ENCODE peak calls at places on chromosomes 13 and 19, in eight cellular contexts. O, L, N, E, M, Q, T and V are unnamed samples.

GRCh38 chr13:111584101-111584500 is 263.7 kb downstream of the TEX29 start:
- DNase-seq in L (peak; percentile 54), T (no peak), O (no peak), E (no peak), N (no peak), M (no peak), Q (no peak), V (no peak)

GRCh38 chr13:114095486-114095885 is 36.9 kb downstream of the RASA3 start:
- DNase-seq in L (peak; percentile 44), O (no peak), Q (peak; percentile 25), N (no peak), E (no peak), M (no peak), T (no peak), V (no peak)

GRCh38 chr13:38954291-38954690 is 36.3 kb downstream of the STOML3 start:
- DNase-seq in M (no peak), O (no peak), N (no peak), T (no peak), L (no peak), Q (no peak), E (no peak), V (no peak)

GRCh38 chr13:42071667-42072419 is 23.4 kb downstream of the DGKH start:
- DNase-seq in Q (no peak), T (no peak), L (no peak), O (no peak), N (no peak), E (no peak), M (no peak), V (no peak)

GRCh38 chr19:48654299-48655059 is 8.5 kb upstream of the CA11 start:
- DNase-seq in M (no peak), N (no peak), L (no peak), E (no peak), O (no peak), Q (no peak), T (no peak), V (no peak)

GRCh38 chr19:43749152-43749551 is 5.6 kb downstream of the SMG9 start:
- DNase-seq in E (no peak), N (no peak), T (no peak), M (no peak), L (no peak), Q (no peak), O (no peak), V (no peak)

GRCh38 chr19:50046649-50047503 is 21.1 kb downstream of the ZNF473 start:
- DNase-seq in M (peak; percentile 45), L (peak; percentile 70), O (peak; percentile 31), N (peak; percentile 29), Q (peak; percentile 65), E (no peak), T (peak; percentile 50), V (peak; percentile 25)

GRCh38 chr13:59782696-59783095 is 381.0 kb downstream of the DIAPH3 start:
- DNase-seq in M (no peak), T (no peak), E (no peak), Q (no peak), L (no peak), O (no peak), N (no peak), V (no peak)

GRCh38 chr19:29560313-29561075 is 34.7 kb downstream of the VSTM2B start:
- DNase-seq in O (no peak), L (no peak), T (no peak), E (no peak), M (no peak), Q (no peak), N (no peak), V (no peak)

GRCh38 chr13:28338742-28339141 is 156.2 kb downstream of the FLT1 start:
- DNase-seq in Q (no peak), L (no peak), N (no peak), E (no peak), T (no peak), O (no peak), M (no peak), V (no peak)

GRCh38 chr13:66714795-66715194 is 515.3 kb downstream of the PCDH9 start:
- DNase-seq in L (no peak), Q (no peak), O (no peak), T (no peak), M (no peak), E (no peak), N (no peak), V (no peak)

GRCh38 chr13:27128825-27129627 is 42.6 kb downstream of the USP12 start:
- DNase-seq in N (no peak), O (no peak), L (no peak), M (no peak), E (no peak), T (no peak), Q (no peak), V (no peak)

GRCh38 chr13:93689333-93689732 is 462.7 kb downstream of the GPC6 start:
- DNase-seq in N (no peak), O (no peak), Q (no peak), T (no peak), E (no peak), L (no peak), M (no peak), V (no peak)

GRCh38 chr19:9847087-9847671 is 12.1 kb downstream of the PIN1 start:
- DNase-seq in T (peak; percentile 26), N (no peak), Q (peak; percentile 67), O (no peak), M (no peak), L (peak; percentile 88), E (no peak), V (no peak)

GRCh38 chr13:110493161-110493593 is 68.3 kb downstream of the RAB20 start:
- DNase-seq in N (no peak), O (no peak), M (no peak), T (no peak), L (no peak), Q (no peak), E (no peak), V (no peak)

GRCh38 chr13:51758691-51759090 is 45.3 kb downstream of the DHRS12 start:
- DNase-seq in O (no peak), L (no peak), E (no peak), N (no peak), M (no peak), T (no peak), Q (no peak), V (no peak)

DNA sequence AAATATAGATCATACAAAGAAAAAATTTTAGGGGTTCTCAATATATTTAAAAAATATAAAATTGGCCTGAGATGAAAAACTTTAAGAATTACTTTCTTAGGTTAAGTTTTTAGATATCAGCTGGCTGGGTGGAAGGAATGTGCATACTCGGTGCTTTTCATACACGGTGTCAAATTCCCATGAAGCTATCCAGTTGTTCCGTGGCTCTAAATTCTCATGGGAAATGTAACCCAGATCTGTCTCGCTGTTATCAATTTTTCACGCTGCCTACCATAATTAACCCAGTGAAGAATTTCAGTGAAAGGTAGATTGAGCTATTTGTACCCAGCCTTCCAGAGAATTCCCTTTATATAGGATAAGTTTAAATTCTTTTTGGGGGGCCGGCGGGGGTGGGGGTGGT is 11.6 kb upstream of the ZNF835 start:
- DNase-seq in T (no peak), M (no peak), O (no peak), Q (no peak), N (no peak), E (no peak), L (no peak), V (no peak)
- H3K9me3 ChIP-seq in T (peaks cover 10% of the 10 kb centered on the region), M (no peaks in the 10 kb centered on the region), O (no peaks in the 10 kb centered on the region), Q (peaks cover 3% of the 10 kb centered on the region), N (no peaks in the 10 kb centered on the region), E (no peaks in the 10 kb centered on the region), L (no peaks in the 10 kb centered on the region), V (no peaks in the 10 kb centered on the region)

DNA sequence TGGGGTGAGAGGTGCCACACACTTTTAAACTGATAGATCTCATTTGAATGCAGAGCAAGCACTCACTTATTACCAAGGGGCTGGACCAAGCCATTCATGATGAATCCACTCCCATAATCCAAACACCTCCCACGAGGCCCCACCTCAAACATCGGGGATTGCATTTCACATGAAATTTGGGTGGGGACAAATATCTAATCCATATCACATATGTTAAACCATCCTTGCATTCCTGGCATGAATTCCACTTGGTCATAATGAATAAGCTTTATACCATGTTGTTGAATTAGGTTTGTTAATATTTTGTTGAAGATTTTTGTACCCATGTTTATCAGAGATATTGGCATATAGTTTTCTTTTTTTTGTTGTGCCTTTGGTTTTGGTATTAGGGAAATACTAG is 1198.7 kb upstream of the ATXN8OS start:
- DNase-seq in T (no peak), M (no peak), Q (no peak), L (no peak), E (no peak), O (no peak), N (no peak), V (no peak)
- H3K9me3 ChIP-seq in T (peaks cover 24% of the 10 kb centered on the region), M (no peaks in the 10 kb centered on the region), Q (no peaks in the 10 kb centered on the region), L (peaks cover 13% of the 10 kb centered on the region), E (no peaks in the 10 kb centered on the region), O (no peaks in the 10 kb centered on the region), N (no peaks in the 10 kb centered on the region), V (no peaks in the 10 kb centered on the region)

GRCh38 chr19:6888967-6889366 is 1.6 kb downstream of the ADGRE1 start:
- DNase-seq in N (no peak), L (no peak), E (no peak), M (no peak), T (no peak), O (no peak), Q (no peak), V (no peak)

GRCh38 chr19:6890938-6891337 is 3.6 kb downstream of the ADGRE1 start:
- DNase-seq in Q (no peak), O (peak; percentile 11), E (no peak), M (no peak), N (no peak), L (no peak), T (peak; percentile 17), V (no peak)

GRCh38 chr19:6887326-6887725 is at the start of gene ADGRE1:
- DNase-seq in N (no peak), M (no peak), T (no peak), L (no peak), Q (no peak), O (no peak), E (no peak), V (no peak)

GRCh38 chr19:6890421-6890913 is 3.1 kb downstream of the ADGRE1 start:
- DNase-seq in N (no peak), Q (no peak), L (no peak), M (no peak), E (no peak), O (peak; percentile 24), T (peak; percentile 19), V (no peak)

DNA sequence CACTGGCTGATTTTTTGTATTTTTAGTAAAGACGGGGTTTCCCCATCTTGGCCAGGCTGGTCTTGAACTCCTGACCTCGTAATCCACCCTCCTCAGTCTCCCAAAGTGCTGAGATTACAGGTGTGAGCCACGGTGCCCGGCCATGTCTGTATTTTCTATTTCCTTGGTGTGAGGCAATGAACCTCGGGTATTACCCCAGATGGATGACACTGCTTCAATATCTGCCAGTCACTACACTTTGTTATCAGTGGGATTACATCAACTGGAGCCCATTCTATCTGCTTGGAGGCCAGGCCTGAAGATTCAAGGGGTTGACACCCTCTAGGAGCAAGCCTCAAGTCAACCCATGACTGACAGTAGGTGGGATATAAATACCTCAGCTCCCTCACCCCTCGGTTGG is 1.1 kb upstream of the ADGRE1 start:
- DNase-seq in L (no peak), O (no peak), T (no peak), Q (no peak), M (no peak), E (no peak), N (no peak), V (no peak)
- H3K9me3 ChIP-seq in L (no peaks in the 10 kb centered on the region), O (no peaks in the 10 kb centered on the region), T (no peaks in the 10 kb centered on the region), Q (no peaks in the 10 kb centered on the region), M (no peaks in the 10 kb centered on the region), E (no peaks in the 10 kb centered on the region), N (peaks cover 3% of the 10 kb centered on the region), V (no peaks in the 10 kb centered on the region)

GRCh38 chr19:37813340-37813739 is 34.0 kb upstream of the ZNF573 start:
- DNase-seq in E (no peak), N (no peak), M (no peak), O (no peak), T (no peak), L (no peak), Q (no peak), V (no peak)

GRCh38 chr19:37809366-37809765 is 30.0 kb upstream of the ZNF573 start:
- DNase-seq in Q (no peak), L (no peak), E (no peak), M (no peak), N (no peak), T (no peak), O (no peak), V (no peak)
- H3K9me3 ChIP-seq in Q (peaks cover 55% of the 10 kb centered on the region), L (peaks cover 43% of the 10 kb centered on the region), E (peaks cover under 1% of the 10 kb centered on the region), M (no peaks in the 10 kb centered on the region), N (no peaks in the 10 kb centered on the region), T (peaks cover 43% of the 10 kb centered on the region), O (peaks cover 11% of the 10 kb centered on the region), V (peaks cover 7% of the 10 kb centered on the region)